ENCODE peak calls at places on chromosomes 4 and X, in nine cellular contexts. N, T, B, Y, R, W, D, O and V are unnamed samples.

GRCh38 chrX:13254076-13254785 is 65.6 kb downstream of the ATXN3L start:
- DNase-seq in Y (peak), R (peak), T (peak), B (peak), O (peak), N (peak), W (no peak), D (no peak), V (no peak)

GRCh38 chrX:13669246-13669689 is 16.3 kb downstream of the TCEANC start:
- DNase-seq in Y (peak), T (peak), O (no peak), D (no peak), N (peak), B (peak), R (no peak), W (peak), V (no peak)

GRCh38 chr4:69049860-69050259 is 46.4 kb upstream of the UGT2B7 start:
- DNase-seq in B (no peak), N (no peak), Y (no peak), D (no peak), W (no peak), R (no peak), T (no peak), O (no peak), V (no peak)

GRCh38 chr4:139921551-139922184 is 232.3 kb downstream of the MAML3 start:
- DNase-seq in T (no peak), D (no peak), B (no peak), W (no peak), N (no peak), Y (peak), O (no peak), R (peak), V (no peak)

GRCh38 chrX:150455220-150455618 is 92.1 kb downstream of the MAMLD1 start:
- DNase-seq in T (no peak), W (no peak), D (no peak), O (no peak), N (no peak), Y (no peak), R (no peak), B (no peak), V (no peak)

GRCh38 chrX:112011376-112011775 is 71.2 kb downstream of the TRPC5 start:
- DNase-seq in T (no peak), O (no peak), D (no peak), Y (no peak), R (peak), N (no peak), B (no peak), W (no peak), V (peak)

GRCh38 chrX:132757066-132757623 is 201.3 kb downstream of the HS6ST2 start:
- DNase-seq in R (no peak), T (no peak), B (no peak), N (peak), O (no peak), D (no peak), Y (no peak), W (no peak), V (no peak)

GRCh38 chrX:56802921-56803848 is 74.1 kb downstream of the NBDY start:
- DNase-seq in T (peak), R (peak), Y (peak), O (no peak), N (peak), B (peak), D (peak), W (no peak), V (peak)

GRCh38 chr4:56261027-56261426 is 126.3 kb downstream of the AASDH start:
- DNase-seq in Y (no peak), R (no peak), O (no peak), D (no peak), W (no peak), N (no peak), T (no peak), B (no peak), V (no peak)

GRCh38 chr4:2887343-2887742 is 43.7 kb downstream of the ADD1 start:
- DNase-seq in W (no peak), B (no peak), R (no peak), T (no peak), D (no peak), Y (no peak), O (no peak), N (no peak), V (no peak)

GRCh38 chrX:65679071-65679540 is 11.7 kb downstream of the MSN start:
- DNase-seq in W (no peak), O (no peak), D (no peak), B (no peak), Y (peak), R (no peak), N (no peak), T (peak), V (no peak)

GRCh38 chrX:136192839-136193414 is 45.6 kb downstream of the FHL1 start:
- DNase-seq in R (no peak), B (no peak), Y (peak), T (peak), D (no peak), W (no peak), N (no peak), O (no peak), V (no peak)

GRCh38 chr4:158786155-158786581 is 17.3 kb downstream of the FNIP2 start:
- DNase-seq in O (no peak), B (no peak), R (no peak), Y (no peak), W (no peak), T (no peak), D (no peak), N (no peak), V (no peak)

GRCh38 chr4:112905728-112906127 is 143.7 kb upstream of the ANK2 start:
- DNase-seq in D (no peak), T (no peak), N (no peak), B (no peak), O (no peak), Y (no peak), R (no peak), W (no peak), V (no peak)

GRCh38 chr4:112908511-112908910 is 140.9 kb upstream of the ANK2 start:
- DNase-seq in D (no peak), N (no peak), Y (peak), O (no peak), B (no peak), W (no peak), T (peak), R (no peak), V (peak)

GRCh38 chr4:112910109-112910736 is 139.2 kb upstream of the ANK2 start:
- DNase-seq in Y (peak), N (no peak), D (peak), W (no peak), R (peak), O (no peak), T (peak), B (peak), V (no peak)
- TF ChIP-seq EZH2phosphoT487 in Y (no peak), N (no peak), D (no peak), W (no peak), R (no peak), O (no peak), T (no peak), B (no peak), V (no peak)

DNA sequence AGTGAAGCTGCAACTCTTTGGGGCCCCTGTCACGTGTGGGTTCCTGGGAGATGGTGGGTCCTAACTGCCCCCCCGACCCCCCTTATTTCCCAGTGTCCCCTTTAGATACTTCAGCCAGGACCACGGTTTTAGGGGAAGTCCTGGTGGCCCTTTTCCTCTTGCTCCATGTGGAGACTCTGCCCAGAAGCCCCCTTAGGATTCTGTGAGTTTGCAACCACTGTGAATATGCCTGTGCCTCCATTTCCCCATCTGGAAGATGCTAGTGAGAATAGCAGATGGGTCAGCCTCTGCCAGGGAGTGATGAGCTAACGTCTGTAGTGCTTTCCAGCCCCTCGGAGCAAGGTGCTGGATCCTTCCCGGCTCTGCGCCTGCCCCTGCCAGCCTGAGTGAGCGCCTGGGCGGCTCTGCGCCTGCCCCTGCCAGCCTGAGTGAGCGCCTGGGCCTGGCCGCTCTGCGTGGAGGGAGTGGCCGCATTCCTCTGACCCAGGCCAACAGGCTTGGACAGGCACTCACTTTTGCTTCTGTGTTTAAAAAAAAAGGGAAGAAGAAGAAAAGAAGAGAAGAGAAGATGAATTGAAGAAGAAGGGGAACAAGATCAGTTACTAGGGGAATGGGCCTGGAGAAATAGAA is 6.7 kb upstream of the CITED1 start:
- DNase-seq in B (no peak), D (no peak), W (no peak), T (no peak), O (no peak), N (no peak), R (no peak), Y (no peak), V (no peak)
- TF ChIP-seq EZH2phosphoT487 in B (no peak), D (no peak), W (no peak), T (no peak), O (no peak), N (no peak), R (no peak), Y (no peak), V (no peak)

DNA sequence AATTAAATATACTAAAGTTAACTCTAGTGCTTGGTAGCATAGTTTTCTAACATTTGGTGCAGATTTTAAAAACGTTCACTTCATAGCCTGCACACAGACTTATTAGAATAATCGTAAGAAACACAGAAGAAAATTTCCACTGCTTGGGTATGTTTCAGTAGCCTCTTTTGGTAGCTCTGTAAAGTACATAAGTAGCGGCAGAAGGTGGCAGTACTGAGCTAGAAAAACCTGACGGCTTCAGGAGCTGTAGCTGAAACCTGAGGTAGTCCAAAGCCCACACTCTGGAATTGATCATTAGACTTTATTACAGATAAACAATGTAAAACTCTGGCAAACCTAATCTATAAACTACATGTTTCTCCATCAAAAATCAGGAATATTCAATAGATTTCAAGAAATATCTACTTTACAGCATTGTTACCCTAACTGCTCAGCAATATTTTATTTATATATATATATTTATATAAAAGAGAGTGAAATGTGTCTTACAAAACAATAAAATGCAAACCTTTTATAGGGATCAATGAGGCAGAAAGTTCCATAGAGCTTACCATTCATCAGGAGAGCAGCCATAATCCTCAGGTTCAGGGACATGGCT is 88.2 kb downstream of the ATP8A1 start:
- DNase-seq in D (peak), N (peak), O (peak), B (peak), R (peak), W (peak), Y (peak), T (peak), V (peak)
- TF ChIP-seq EZH2phosphoT487 in D (no peak), N (no peak), O (no peak), B (no peak), R (no peak), W (no peak), Y (no peak), T (no peak), V (no peak)

GRCh38 chrX:29281078-29281742 is 694.0 kb downstream of the IL1RAPL1 start:
- DNase-seq in W (no peak), Y (no peak), B (no peak), D (no peak), N (no peak), R (no peak), T (no peak), O (no peak), V (no peak)
- TF ChIP-seq EZH2phosphoT487 in W (no peak), Y (no peak), B (no peak), D (no peak), N (no peak), R (no peak), T (no peak), O (no peak), V (no peak)